ENCODE peak calls at places on chromosomes 4 and X, in eight cellular contexts. W is frontal cortex; I is T-helper 1 cell; U is HT-29; J is SK-N-DZ; N is activated T-cell treated with anti-CD3 and anti-CD28 coated beads, Interleukin-2, amount 50 U/mL, for 72 hours; O is iris pigment epithelial cell; X is GDM1. P is an unnamed sample.

GRCh38 chr4:125370478-125370877 is 55.7 kb downstream of the FAT4 start:
- DNase-seq in W (no peak), J (no peak), I (no peak), O (no peak), X (no peak), U (no peak), N (no peak), P (no peak)

GRCh38 chr4:145933134-145933533 is 5.5 kb downstream of the ZNF827 start:
- DNase-seq in N (no peak), W (no peak), O (peak; percentile 65), I (no peak), J (no peak), X (no peak), U (no peak), P (peak; percentile 42)

GRCh38 chr4:127179451-127180087 is 453.2 kb upstream of the INTU start:
- DNase-seq in U (no peak), N (no peak), O (no peak), I (no peak), X (no peak), J (no peak), W (no peak), P (no peak)

GRCh38 chrX:150507251-150507856 is 61.1 kb upstream of the MTM1 start:
- DNase-seq in I (no peak), X (no peak), O (no peak), U (no peak), J (no peak), W (no peak), N (no peak), P (no peak)

GRCh38 chrX:9578083-9578779 is 113.4 kb downstream of the TBL1X start:
- DNase-seq in X (no peak), I (no peak), J (no peak), N (no peak), U (no peak), O (no peak), W (no peak), P (no peak)

GRCh38 chrX:13387656-13388421 is 68.0 kb upstream of the ATXN3L start:
- DNase-seq in I (no peak), W (no peak), N (peak; percentile 14), U (no peak), O (peak; percentile 60), X (peak; percentile 14), J (no peak), P (peak; percentile 16)

GRCh38 chrX:49761481-49761880 is 65.7 kb upstream of the PAGE1 start:
- DNase-seq in J (no peak), U (peak; percentile 20), I (no peak), O (peak; percentile 18), W (peak; percentile 1), X (no peak), N (peak; percentile 3), P (peak; percentile 0)

GRCh38 chrX:18291006-18291545 is 63.4 kb downstream of the SCML2 start:
- DNase-seq in N (no peak), U (no peak), O (no peak), W (no peak), J (no peak), I (no peak), X (no peak), P (peak; percentile 0)